ENCODE peak calls at places on chromosomes 5 and 9, in seven cellular contexts. S, U, L, T, C, Y and H are unnamed samples.

GRCh38 chr9:133453651-133454050 is 6.1 kb upstream of the CACFD1 start:
- DNase-seq in S (no peak), U (no peak), L (no peak), T (no peak), C (no peak), Y (no peak), H (no peak)

GRCh38 chr9:128216781-128217553 is 13.8 kb downstream of the DNM1 start:
- DNase-seq in S (no peak), U (no peak), L (no peak), T (no peak), C (no peak), Y (no peak), H (no peak)

GRCh38 chr5:68093455-68094159 is 121.9 kb upstream of the PIK3R1 start:
- DNase-seq in S (no peak), U (no peak), L (no peak), T (no peak), C (no peak), Y (no peak), H (no peak)

GRCh38 chr9:114156311-114156657 is 947 bp downstream of the COL27A1 start:
- DNase-seq in S (no peak), U (no peak), L (no peak), T (no peak), C (no peak), Y (peak), H (no peak)

GRCh38 chr5:17343675-17344074 is 126.2 kb downstream of the BASP1 start:
- DNase-seq in S (no peak), U (no peak), L (no peak), T (peak), C (peak), Y (no peak), H (peak)

GRCh38 chr5:62059960-62060359 is 246.0 kb upstream of the KIF2A start:
- DNase-seq in S (no peak), U (no peak), L (no peak), T (peak), C (no peak), Y (no peak), H (no peak)

GRCh38 chr5:123795688-123796087 is 283.7 kb downstream of the CSNK1G3 start:
- DNase-seq in S (no peak), U (no peak), L (no peak), T (no peak), C (peak), Y (no peak), H (no peak)

GRCh38 chr5:15366676-15367391 is 133.1 kb upstream of the FBXL7 start:
- DNase-seq in S (no peak), U (no peak), L (no peak), T (no peak), C (no peak), Y (no peak), H (no peak)

GRCh38 chr9:91416086-91416712 is 7.4 kb downstream of the NFIL3 start:
- DNase-seq in S (no peak), U (no peak), L (no peak), T (peak), C (peak), Y (no peak), H (peak)

GRCh38 chr5:39977231-39977630 is 552.5 kb upstream of the DAB2 start:
- DNase-seq in S (no peak), U (no peak), L (no peak), T (no peak), C (no peak), Y (no peak), H (no peak)

GRCh38 chr9:114852050-114852594 is 46.3 kb upstream of the TNFSF15 start:
- DNase-seq in S (no peak), U (no peak), L (no peak), T (peak), C (peak), Y (no peak), H (no peak)

GRCh38 chr9:120708526-120709224 is 5.6 kb downstream of the MEGF9 start:
- DNase-seq in S (no peak), U (no peak), L (no peak), T (peak), C (peak), Y (no peak), H (peak)

GRCh38 chr9:70589571-70590263 is 175.3 kb upstream of the KLF9 start:
- DNase-seq in S (no peak), U (peak), L (peak), T (peak), C (peak), Y (peak), H (no peak)

GRCh38 chr5:131416729-131417128 is 152.9 kb downstream of the CDC42SE2 start:
- DNase-seq in S (no peak), U (no peak), L (no peak), T (no peak), C (no peak), Y (no peak), H (no peak)

GRCh38 chr9:133876144-133876543 is 116.0 kb downstream of the VAV2 start:
- DNase-seq in S (peak), U (no peak), L (no peak), T (no peak), C (no peak), Y (no peak), H (no peak)

GRCh38 chr9:124868511-124869465 is 6.9 kb downstream of the ARPC5L start:
- DNase-seq in S (peak), U (peak), L (peak), T (peak), C (peak), Y (peak), H (peak)
- TF ChIP-seq CTCF in S (peak), U (no peak), L (no peak), T (no peak), C (peak), Y (no peak), H (no peak)

DNA sequence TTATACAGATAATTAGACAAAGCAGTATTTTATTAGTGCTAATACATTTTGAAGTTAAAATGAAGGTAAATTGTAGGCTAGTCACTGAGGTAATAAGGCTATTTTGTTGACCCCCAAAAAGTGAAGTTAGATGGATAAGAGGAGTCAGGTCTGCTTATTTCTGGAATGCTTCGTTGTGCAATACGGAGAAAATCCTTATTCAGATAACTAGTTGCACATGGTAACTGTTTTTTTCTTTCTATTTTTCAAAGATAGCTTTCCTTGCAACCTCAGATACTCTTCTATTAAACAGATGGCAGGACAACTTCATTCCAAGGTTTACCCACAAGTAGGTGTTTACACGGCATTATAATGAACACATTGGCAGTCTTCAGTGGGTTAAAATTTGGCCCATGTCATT is 101.1 kb downstream of the TMEM174 start:
- DNase-seq in S (no peak), U (no peak), L (no peak), T (no peak), C (no peak), Y (no peak), H (no peak)
- H3K27ac ChIP-seq in S (no peak), U (no peak), L (no peak), T (no peak), C (no peak), Y (no peak), H (no peak)

DNA sequence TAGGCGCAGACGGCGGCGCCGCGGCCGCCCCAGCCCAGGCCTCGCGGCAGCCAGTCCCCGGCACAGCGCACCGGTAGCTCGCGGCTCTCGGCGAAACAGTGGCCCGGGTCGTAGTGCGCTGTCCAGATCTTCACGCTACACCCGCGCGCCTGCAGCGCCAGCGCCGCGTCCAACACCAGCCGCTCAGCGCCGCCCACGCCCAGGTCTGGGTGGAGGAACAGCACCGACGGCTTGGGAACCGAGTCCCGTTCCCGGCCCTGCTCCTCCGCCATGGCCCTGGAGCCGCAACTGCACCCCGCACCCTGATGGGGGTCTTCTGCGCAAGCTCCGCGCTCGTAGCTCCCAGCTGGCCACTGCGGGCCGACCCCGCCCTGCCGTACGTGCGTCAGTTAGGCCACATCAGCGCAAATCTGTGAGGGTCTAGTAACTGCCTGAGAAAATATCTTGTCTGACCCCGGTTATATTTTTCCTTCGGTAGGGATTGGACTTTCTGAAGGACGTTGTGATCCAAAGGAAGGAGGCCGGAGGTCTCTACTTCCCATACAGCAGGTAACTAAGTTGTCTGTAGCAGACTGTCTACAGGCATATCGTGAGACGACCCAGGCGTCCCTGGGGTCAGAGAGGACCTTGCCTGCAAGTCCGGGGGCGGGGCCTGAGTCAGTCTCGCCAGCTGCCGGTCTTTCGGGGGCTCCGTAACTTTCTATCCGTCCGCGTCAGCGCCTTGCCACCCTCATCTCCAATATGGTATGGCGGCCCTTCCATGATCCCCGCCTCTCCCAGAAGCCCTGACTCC is at the start of the genes ALG2 and SEC61B:
- DNase-seq in S (peak), U (peak), L (peak), T (peak), C (peak), Y (peak), H (peak)
- TF ChIP-seq CTCF in S (no peak), U (peak), L (no peak), T (no peak), C (no peak), Y (peak), H (no peak)

GRCh38 chr5:179317411-179318192 is 27.7 kb downstream of the ADAMTS2 start:
- DNase-seq in S (no peak), U (no peak), L (peak), T (no peak), C (no peak), Y (no peak), H (no peak)
- H3K27ac ChIP-seq in S (peak), U (no peak), L (no peak), T (no peak), C (no peak), Y (no peak), H (no peak)

GRCh38 chr5:42995152-42995751 is 44.9 kb downstream of the ANXA2R start:
- DNase-seq in S (peak), U (no peak), L (no peak), T (no peak), C (peak), Y (no peak), H (no peak)
- TF ChIP-seq CTCF in S (no peak), U (no peak), L (no peak), T (no peak), C (no peak), Y (no peak), H (peak)

GRCh38 chr5:140576776-140577201 is 12.2 kb downstream of the SLC35A4 start:
- DNase-seq in S (no peak), U (no peak), L (no peak), T (no peak), C (no peak), Y (no peak), H (no peak)
- H3K27ac ChIP-seq in S (no peak), U (no peak), L (no peak), T (no peak), C (peak), Y (no peak), H (no peak)